ENCODE peak calls at places on chromosomes 12 and 14, in six cellular contexts. One of them, this sample, is unnamed.

GRCh38 chr14:72652179-72652578 is 241.7 kb downstream of the DPF3 start:
- DNase-seq in astrocyte of the spinal cord: peak
- DNase-seq in AG09309: no peak
- DNase-seq in endothelial cell: no peak
- DNase-seq in CD4-positive, alpha-beta T cell: no peak
- DNase-seq in GM13976: no peak
- DNase-seq in this sample: no peak

GRCh38 chr12:52436828-52437474 is 2.8 kb upstream of the KRT75 start:
- DNase-seq in astrocyte of the spinal cord: no peak
- DNase-seq in AG09309: no peak
- DNase-seq in endothelial cell: no peak
- DNase-seq in CD4-positive, alpha-beta T cell: no peak
- DNase-seq in GM13976: no peak
- DNase-seq in this sample: no peak

GRCh38 chr12:70260610-70261009 is 17.4 kb downstream of the CNOT2 start:
- DNase-seq in astrocyte of the spinal cord: no peak
- DNase-seq in AG09309: no peak
- DNase-seq in endothelial cell: no peak
- DNase-seq in CD4-positive, alpha-beta T cell: no peak
- DNase-seq in GM13976: peak
- DNase-seq in this sample: no peak

GRCh38 chr12:31246470-31246850 is 79.5 kb downstream of the SINHCAF start:
- DNase-seq in astrocyte of the spinal cord: no peak
- DNase-seq in AG09309: no peak
- DNase-seq in endothelial cell: no peak
- DNase-seq in CD4-positive, alpha-beta T cell: no peak
- DNase-seq in GM13976: no peak
- DNase-seq in this sample: no peak

GRCh38 chr14:54836231-54836630 is 66.4 kb downstream of the GCH1 start:
- DNase-seq in astrocyte of the spinal cord: no peak
- DNase-seq in AG09309: no peak
- DNase-seq in endothelial cell: no peak
- DNase-seq in CD4-positive, alpha-beta T cell: no peak
- DNase-seq in GM13976: no peak
- DNase-seq in this sample: no peak

GRCh38 chr12:44431647-44432352 is 444.3 kb downstream of the NELL2 start:
- DNase-seq in astrocyte of the spinal cord: no peak
- DNase-seq in AG09309: no peak
- DNase-seq in endothelial cell: no peak
- DNase-seq in CD4-positive, alpha-beta T cell: no peak
- DNase-seq in GM13976: peak
- DNase-seq in this sample: no peak

GRCh38 chr14:20698934-20699333 is 10.4 kb downstream of the ANG start:
- DNase-seq in astrocyte of the spinal cord: no peak
- DNase-seq in AG09309: no peak
- DNase-seq in endothelial cell: no peak
- DNase-seq in CD4-positive, alpha-beta T cell: no peak
- DNase-seq in GM13976: no peak
- DNase-seq in this sample: no peak

GRCh38 chr12:7221486-7221885 is 32.0 kb downstream of the PEX5 start:
- DNase-seq in astrocyte of the spinal cord: no peak
- DNase-seq in AG09309: no peak
- DNase-seq in endothelial cell: no peak
- DNase-seq in CD4-positive, alpha-beta T cell: no peak
- DNase-seq in GM13976: no peak
- DNase-seq in this sample: no peak

GRCh38 chr14:50363734-50364113 is 33.0 kb downstream of the CDKL1 start:
- DNase-seq in astrocyte of the spinal cord: no peak
- DNase-seq in AG09309: no peak
- DNase-seq in endothelial cell: no peak
- DNase-seq in CD4-positive, alpha-beta T cell: no peak
- DNase-seq in GM13976: peak
- DNase-seq in this sample: no peak

GRCh38 chr12:126950266-126950665 is 1316.7 kb upstream of the TMEM132C start:
- DNase-seq in astrocyte of the spinal cord: no peak
- DNase-seq in AG09309: no peak
- DNase-seq in endothelial cell: no peak
- DNase-seq in CD4-positive, alpha-beta T cell: no peak
- DNase-seq in GM13976: no peak
- DNase-seq in this sample: no peak

GRCh38 chr12:6603095-6603567 is 4.0 kb downstream of the CHD4 start:
- DNase-seq in astrocyte of the spinal cord: peak
- DNase-seq in AG09309: no peak
- DNase-seq in endothelial cell: no peak
- DNase-seq in CD4-positive, alpha-beta T cell: no peak
- DNase-seq in GM13976: no peak
- DNase-seq in this sample: peak

GRCh38 chr12:3959799-3960560 is 86.8 kb upstream of the PARP11 start:
- DNase-seq in astrocyte of the spinal cord: no peak
- DNase-seq in AG09309: no peak
- DNase-seq in endothelial cell: no peak
- DNase-seq in CD4-positive, alpha-beta T cell: no peak
- DNase-seq in GM13976: no peak
- DNase-seq in this sample: no peak

GRCh38 chr12:3964404-3964803 is 91.2 kb upstream of the PARP11 start:
- DNase-seq in astrocyte of the spinal cord: no peak
- DNase-seq in AG09309: no peak
- DNase-seq in endothelial cell: peak
- DNase-seq in CD4-positive, alpha-beta T cell: no peak
- DNase-seq in GM13976: peak
- DNase-seq in this sample: no peak

GRCh38 chr12:3961573-3961972 is 88.4 kb upstream of the PARP11 start:
- DNase-seq in astrocyte of the spinal cord: no peak
- DNase-seq in AG09309: no peak
- DNase-seq in endothelial cell: no peak
- DNase-seq in CD4-positive, alpha-beta T cell: no peak
- DNase-seq in GM13976: no peak
- DNase-seq in this sample: no peak

GRCh38 chr12:3965096-3965495 is 91.9 kb upstream of the PARP11 start:
- DNase-seq in astrocyte of the spinal cord: no peak
- DNase-seq in AG09309: no peak
- DNase-seq in endothelial cell: no peak
- DNase-seq in CD4-positive, alpha-beta T cell: no peak
- DNase-seq in GM13976: no peak
- DNase-seq in this sample: no peak

GRCh38 chr12:3962661-3963483 is 89.7 kb upstream of the PARP11 start:
- DNase-seq in astrocyte of the spinal cord: no peak
- DNase-seq in AG09309: no peak
- DNase-seq in endothelial cell: no peak
- DNase-seq in CD4-positive, alpha-beta T cell: peak
- DNase-seq in GM13976: no peak
- DNase-seq in this sample: no peak
- TF ChIP-seq CTCF in astrocyte of the spinal cord: no peak
- TF ChIP-seq CTCF in AG09309: no peak
- TF ChIP-seq CTCF in endothelial cell: no peak
- TF ChIP-seq CTCF in CD4-positive, alpha-beta T cell: peak
- TF ChIP-seq CTCF in GM13976: no peak
- TF ChIP-seq CTCF in this sample: no peak

GRCh38 chr14:71117839-71118743 is 210.8 kb downstream of the PCNX1 start:
- DNase-seq in astrocyte of the spinal cord: peak
- DNase-seq in AG09309: no peak
- DNase-seq in endothelial cell: no peak
- DNase-seq in CD4-positive, alpha-beta T cell: no peak
- DNase-seq in GM13976: no peak
- DNase-seq in this sample: no peak

GRCh38 chr14:71115306-71115705 is 208.0 kb downstream of the PCNX1 start:
- DNase-seq in astrocyte of the spinal cord: no peak
- DNase-seq in AG09309: no peak
- DNase-seq in endothelial cell: no peak
- DNase-seq in CD4-positive, alpha-beta T cell: no peak
- DNase-seq in GM13976: no peak
- DNase-seq in this sample: no peak

GRCh38 chr14:71119075-71119474 is 211.8 kb downstream of the PCNX1 start:
- DNase-seq in astrocyte of the spinal cord: no peak
- DNase-seq in AG09309: no peak
- DNase-seq in endothelial cell: no peak
- DNase-seq in CD4-positive, alpha-beta T cell: no peak
- DNase-seq in GM13976: no peak
- DNase-seq in this sample: no peak

GRCh38 chr14:71114580-71114979 is 207.3 kb downstream of the PCNX1 start:
- DNase-seq in astrocyte of the spinal cord: no peak
- DNase-seq in AG09309: no peak
- DNase-seq in endothelial cell: no peak
- DNase-seq in CD4-positive, alpha-beta T cell: no peak
- DNase-seq in GM13976: no peak
- DNase-seq in this sample: no peak

GRCh38 chr14:71116206-71117122 is 209.2 kb downstream of the PCNX1 start:
- DNase-seq in astrocyte of the spinal cord: no peak
- DNase-seq in AG09309: no peak
- DNase-seq in endothelial cell: no peak
- DNase-seq in CD4-positive, alpha-beta T cell: no peak
- DNase-seq in GM13976: no peak
- DNase-seq in this sample: no peak
- TF ChIP-seq CTCF in astrocyte of the spinal cord: no peak
- TF ChIP-seq CTCF in AG09309: no peak
- TF ChIP-seq CTCF in endothelial cell: no peak
- TF ChIP-seq CTCF in CD4-positive, alpha-beta T cell: no peak
- TF ChIP-seq CTCF in GM13976: no peak
- TF ChIP-seq CTCF in this sample: no peak

GRCh38 chr12:3371018-3371417 is 120.0 kb upstream of the PRMT8 start:
- DNase-seq in astrocyte of the spinal cord: no peak
- DNase-seq in AG09309: no peak
- DNase-seq in endothelial cell: no peak
- DNase-seq in CD4-positive, alpha-beta T cell: no peak
- DNase-seq in GM13976: no peak
- DNase-seq in this sample: no peak
- TF ChIP-seq CTCF in astrocyte of the spinal cord: no peak
- TF ChIP-seq CTCF in AG09309: no peak
- TF ChIP-seq CTCF in endothelial cell: no peak
- TF ChIP-seq CTCF in CD4-positive, alpha-beta T cell: no peak
- TF ChIP-seq CTCF in GM13976: no peak
- TF ChIP-seq CTCF in this sample: no peak

GRCh38 chr12:122990961-122991622 is 10.6 kb downstream of the ARL6IP4 start:
- DNase-seq in astrocyte of the spinal cord: no peak
- DNase-seq in AG09309: no peak
- DNase-seq in endothelial cell: no peak
- DNase-seq in CD4-positive, alpha-beta T cell: no peak
- DNase-seq in GM13976: no peak
- DNase-seq in this sample: no peak
- TF ChIP-seq CTCF in astrocyte of the spinal cord: no peak
- TF ChIP-seq CTCF in AG09309: no peak
- TF ChIP-seq CTCF in endothelial cell: no peak
- TF ChIP-seq CTCF in CD4-positive, alpha-beta T cell: no peak
- TF ChIP-seq CTCF in GM13976: no peak
- TF ChIP-seq CTCF in this sample: no peak

GRCh38 chr12:57234233-57234570 is 4.7 kb downstream of the SHMT2 start:
- DNase-seq in astrocyte of the spinal cord: no peak
- DNase-seq in AG09309: peak
- DNase-seq in endothelial cell: no peak
- DNase-seq in CD4-positive, alpha-beta T cell: no peak
- DNase-seq in GM13976: no peak
- DNase-seq in this sample: no peak

GRCh38 chr12:57235728-57236131 is 6.2 kb downstream of the SHMT2 start:
- DNase-seq in astrocyte of the spinal cord: no peak
- DNase-seq in AG09309: no peak
- DNase-seq in endothelial cell: no peak
- DNase-seq in CD4-positive, alpha-beta T cell: no peak
- DNase-seq in GM13976: no peak
- DNase-seq in this sample: peak

GRCh38 chr12:57233357-57234232 is 4.1 kb downstream of the SHMT2 start:
- DNase-seq in astrocyte of the spinal cord: peak
- DNase-seq in AG09309: no peak
- DNase-seq in endothelial cell: no peak
- DNase-seq in CD4-positive, alpha-beta T cell: no peak
- DNase-seq in GM13976: no peak
- DNase-seq in this sample: no peak

GRCh38 chr12:57235012-57235727 is 5.7 kb downstream of the SHMT2 start:
- DNase-seq in astrocyte of the spinal cord: peak
- DNase-seq in AG09309: no peak
- DNase-seq in endothelial cell: no peak
- DNase-seq in CD4-positive, alpha-beta T cell: no peak
- DNase-seq in GM13976: peak
- DNase-seq in this sample: peak

GRCh38 chr12:57234571-57235011 is 5.1 kb downstream of the SHMT2 start:
- DNase-seq in astrocyte of the spinal cord: no peak
- DNase-seq in AG09309: no peak
- DNase-seq in endothelial cell: no peak
- DNase-seq in CD4-positive, alpha-beta T cell: no peak
- DNase-seq in GM13976: no peak
- DNase-seq in this sample: no peak
- TF ChIP-seq CTCF in astrocyte of the spinal cord: no peak
- TF ChIP-seq CTCF in AG09309: no peak
- TF ChIP-seq CTCF in endothelial cell: no peak
- TF ChIP-seq CTCF in CD4-positive, alpha-beta T cell: no peak
- TF ChIP-seq CTCF in GM13976: no peak
- TF ChIP-seq CTCF in this sample: no peak

DNA sequence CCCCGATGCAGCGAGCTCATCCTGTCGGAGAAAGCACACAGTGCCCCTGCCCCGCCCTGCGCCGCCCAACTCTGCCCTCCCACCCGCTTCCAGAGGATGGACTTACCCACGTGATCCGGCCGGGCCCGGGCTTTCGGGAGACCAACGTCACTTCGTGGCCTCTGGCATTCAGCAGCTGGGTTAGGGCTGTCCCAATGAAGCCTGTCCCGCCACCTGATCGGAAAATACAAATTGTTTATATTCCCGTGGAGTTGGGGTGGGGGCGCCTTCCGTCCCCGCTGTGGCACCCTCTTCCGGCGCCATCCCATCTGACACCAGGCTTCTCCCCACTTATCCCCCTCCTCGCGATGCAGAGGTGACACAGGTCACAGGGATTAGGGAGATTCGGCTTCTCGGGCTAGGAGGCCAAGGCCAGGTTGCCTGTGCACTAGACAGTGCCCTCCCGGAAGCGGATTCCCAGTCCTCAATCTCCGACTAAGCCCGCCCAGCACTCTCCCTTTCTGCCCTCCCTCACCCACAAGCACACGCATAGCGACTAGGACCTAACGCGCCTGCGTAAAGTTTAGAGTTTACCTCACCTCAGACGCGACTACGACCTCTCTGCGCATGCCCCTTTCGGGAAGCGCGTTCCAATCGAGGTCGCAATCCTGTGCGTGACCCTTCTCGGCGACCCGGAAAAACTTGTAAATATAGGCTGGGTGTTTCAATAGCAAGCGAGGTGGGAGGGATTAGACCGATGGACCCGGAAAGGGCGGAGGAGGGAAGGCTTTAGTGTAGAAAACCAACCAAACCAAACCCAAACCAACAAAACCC is at the start of gene SDR39U1:
- DNase-seq in astrocyte of the spinal cord: peak
- DNase-seq in AG09309: peak
- DNase-seq in endothelial cell: peak
- DNase-seq in CD4-positive, alpha-beta T cell: peak
- DNase-seq in GM13976: peak
- DNase-seq in this sample: peak
- TF ChIP-seq CTCF in astrocyte of the spinal cord: no peak
- TF ChIP-seq CTCF in AG09309: no peak
- TF ChIP-seq CTCF in endothelial cell: no peak
- TF ChIP-seq CTCF in CD4-positive, alpha-beta T cell: no peak
- TF ChIP-seq CTCF in GM13976: no peak
- TF ChIP-seq CTCF in this sample: no peak

GRCh38 chr12:128613821-128614220 is 209.9 kb downstream of the SLC15A4 start:
- DNase-seq in astrocyte of the spinal cord: no peak
- DNase-seq in AG09309: no peak
- DNase-seq in endothelial cell: no peak
- DNase-seq in CD4-positive, alpha-beta T cell: no peak
- DNase-seq in GM13976: no peak
- DNase-seq in this sample: no peak
- TF ChIP-seq CTCF in astrocyte of the spinal cord: no peak
- TF ChIP-seq CTCF in AG09309: no peak
- TF ChIP-seq CTCF in endothelial cell: no peak
- TF ChIP-seq CTCF in CD4-positive, alpha-beta T cell: no peak
- TF ChIP-seq CTCF in GM13976: no peak
- TF ChIP-seq CTCF in this sample: no peak

This sample was measured in left lung.